ENCODE peak calls at places on chromosomes 11 and 22, in ten cellular contexts. F is nephron progenitor cell; M is cardiac muscle cell; S is adrenal gland; E is activated CD4-positive, alpha-beta T cell treated with anti-CD3 and anti-CD28 coated beads, Interleukin-2, amount 50 U/mL, for 48 hours; K is adipocyte; Z is PC-9; V is kidney tubule cell; U is MV-4-11; A is midbrain. D is an unnamed sample.

GRCh38 chr11:122040476-122040875 is 75.5 kb downstream of the BLID start:
- DNase-seq in K (no peak), V (no peak), Z (no peak), F (no peak), M (peak; percentile 22), U (no peak), S (no peak), A (no peak), E (no peak), D (no peak)

GRCh38 chr22:45903355-45904149 is 73.4 kb downstream of the WNT7B start:
- DNase-seq in U (peak; percentile 26), Z (peak; percentile 87), F (peak; percentile 43), E (no peak), K (peak; percentile 85), M (peak; percentile 76), V (peak; percentile 56), A (no peak), S (peak; percentile 48), D (peak; percentile 20)

GRCh38 chr11:115220881-115221280 is 283.3 kb downstream of the CADM1 start:
- DNase-seq in S (no peak), M (no peak), K (no peak), V (no peak), F (no peak), E (no peak), U (no peak), Z (no peak), A (no peak), D (no peak)

GRCh38 chr11:47264119-47264915 is 5.6 kb upstream of the MADD start:
- DNase-seq in U (no peak), F (no peak), Z (no peak), E (no peak), V (no peak), M (no peak), S (no peak), A (no peak), K (no peak), D (no peak)

GRCh38 chr11:75276696-75277095 is 36.1 kb downstream of the TPBGL start:
- DNase-seq in M (no peak), A (no peak), S (no peak), F (no peak), K (no peak), V (no peak), U (no peak), E (no peak), Z (no peak), D (peak; percentile 100)

GRCh38 chr11:93751001-93751400 is 9.5 kb downstream of the C11orf54 start:
- DNase-seq in S (no peak), Z (no peak), A (no peak), K (no peak), V (no peak), U (no peak), M (no peak), F (no peak), E (no peak), D (no peak)

GRCh38 chr22:37154925-37155712 is 5.4 kb upstream of the IL2RB start:
- DNase-seq in Z (no peak), M (peak; percentile 33), K (no peak), V (peak; percentile 34), E (peak; percentile 65), U (no peak), S (no peak), A (no peak), F (no peak), D (no peak)

GRCh38 chr11:72069787-72070251 is 10.5 kb downstream of the NUMA1 start:
- DNase-seq in E (peak; percentile 29), Z (peak; percentile 84), S (peak; percentile 96), F (peak; percentile 7), U (peak; percentile 93), V (peak; percentile 94), M (peak; percentile 85), A (peak; percentile 34), K (peak; percentile 89), D (peak; percentile 87)

GRCh38 chr11:15969281-15969680 is 387.1 kb downstream of the SOX6 start:
- DNase-seq in K (peak; percentile 88), Z (peak; percentile 35), A (peak; percentile 55), S (peak; percentile 71), M (peak; percentile 92), V (peak; percentile 54), E (no peak), F (no peak), U (peak; percentile 79), D (peak; percentile 91)

GRCh38 chr11:119873761-119874421 is 144.9 kb upstream of the NECTIN1 start:
- DNase-seq in A (no peak), Z (no peak), V (no peak), M (no peak), U (no peak), E (no peak), S (no peak), K (no peak), F (no peak), D (no peak)

GRCh38 chr22:45608763-45609180 is 62.9 kb upstream of the ATXN10 start:
- DNase-seq in Z (peak; percentile 55), K (peak; percentile 74), S (no peak), M (peak; percentile 25), A (no peak), E (peak; percentile 21), V (peak; percentile 97), F (no peak), U (peak; percentile 79), D (no peak)

GRCh38 chr22:28882878-28883656 is at the start of gene ZNRF3:
- DNase-seq in E (peak; percentile 81), U (peak; percentile 79), S (peak; percentile 94), F (peak; percentile 96), K (peak; percentile 98), A (peak; percentile 96), Z (peak; percentile 81), M (peak; percentile 97), V (peak; percentile 94), D (peak; percentile 85)

GRCh38 chr11:12786450-12786849 is 112.2 kb downstream of the TEAD1 start:
- DNase-seq in V (no peak), K (no peak), U (no peak), Z (no peak), F (no peak), A (no peak), E (no peak), S (no peak), M (no peak), D (no peak)

GRCh38 chr22:42286205-42286604 is 15.8 kb upstream of the TCF20 start:
- DNase-seq in M (no peak), E (no peak), S (no peak), A (no peak), F (no peak), V (no peak), K (no peak), U (peak; percentile 51), Z (no peak), D (no peak)

GRCh38 chr11:79678780-79679468 is 238.1 kb upstream of the TENM4 start:
- DNase-seq in V (no peak), S (no peak), U (no peak), K (no peak), Z (no peak), E (no peak), A (no peak), F (no peak), M (no peak), D (no peak)

D was measured in DMS53.